ENCODE peak calls at places on chromosomes 12 and 14, in four cellular contexts. V is psoas muscle, J is pancreas, N is cardiac muscle cell. P is an unnamed sample. For H3K36me3 and H3K27me3, the result is how much of the 10 kb centered on the place peaks cover.

GRCh38 chr12:124440841-124441381 is 126.5 kb downstream of the NCOR2 start:
- DNase-seq in V (no peak), J (no peak), N (no peak), P (peak)

GRCh38 chr12:55885113-55885512 is 42.4 kb upstream of the MMP19 start:
- DNase-seq in V (no peak), J (no peak), N (no peak), P (no peak)

GRCh38 chr12:64756371-64756770 is 2.8 kb downstream of the GNS start:
- DNase-seq in V (no peak), J (no peak), N (no peak), P (no peak)

GRCh38 chr12:113449839-113450238 is 21.8 kb downstream of the LHX5 start:
- DNase-seq in V (no peak), J (no peak), N (no peak), P (no peak)

GRCh38 chr14:51293149-51293925 is 53.3 kb downstream of the TMX1 start:
- DNase-seq in V (peak), J (peak), N (no peak), P (peak)

GRCh38 chr12:14066021-14066420 is 84.6 kb upstream of the GRIN2B start:
- DNase-seq in V (no peak), J (no peak), N (no peak), P (no peak)

GRCh38 chr12:30828686-30829085 is 73.9 kb upstream of the CAPRIN2 start:
- DNase-seq in V (no peak), J (no peak), N (no peak), P (peak)

GRCh38 chr14:55332654-55333570 is 61.7 kb downstream of the FBXO34 start:
- DNase-seq in V (no peak), J (no peak), N (no peak), P (peak)

GRCh38 chr12:7695159-7695930 is at the start of gene GDF3:
- DNase-seq in V (no peak), J (no peak), N (peak), P (peak)

GRCh38 chr12:121159467-121160307 is 27.0 kb downstream of the P2RX7 start:
- DNase-seq in V (no peak), J (no peak), N (no peak), P (no peak)

GRCh38 chr14:36256131-36256801 is 64.2 kb downstream of the MBIP start:
- DNase-seq in V (no peak), J (no peak), N (no peak), P (no peak)

GRCh38 chr12:57069522-57069921 is 9.1 kb downstream of the NEMP1 start:
- DNase-seq in V (no peak), J (peak), N (peak), P (peak)

GRCh38 chr14:83164016-83164415 is 1630.4 kb upstream of the SEL1L start:
- DNase-seq in V (no peak), J (no peak), N (peak), P (peak)

GRCh38 chr14:22417914-22418313 is 171.1 kb downstream of the DAD1 start:
- DNase-seq in V (no peak), J (no peak), N (no peak), P (no peak)

GRCh38 chr14:61841145-61841544 is 78.9 kb downstream of the SNAPC1 start:
- DNase-seq in V (no peak), J (no peak), N (peak), P (peak)

GRCh38 chr12:93978553-93978952 is 169.8 kb upstream of the PLXNC1 start:
- DNase-seq in V (no peak), J (no peak), N (no peak), P (peak)

GRCh38 chr12:6312529-6313325 is 2.2 kb downstream of the PLEKHG6 start:
- DNase-seq in V (no peak), J (peak), N (no peak), P (no peak)

GRCh38 chr12:101957251-101957650 is 79.9 kb downstream of the DRAM1 start:
- DNase-seq in V (no peak), J (no peak), N (no peak), P (peak)

GRCh38 chr12:104596128-104596799 is 139.5 kb downstream of the CHST11 start:
- DNase-seq in V (no peak), J (no peak), N (no peak), P (peak)

GRCh38 chr12:54395545-54395944 is 11.0 kb upstream of the ZNF385A start:
- DNase-seq in V (no peak), J (no peak), N (no peak), P (no peak)

GRCh38 chr12:54394986-54395385 is 10.5 kb upstream of the ZNF385A start:
- DNase-seq in V (no peak), J (no peak), N (no peak), P (no peak)

GRCh38 chr12:54398995-54399793 is 14.7 kb upstream of the ZNF385A start:
- DNase-seq in V (peak), J (peak), N (peak), P (peak)

GRCh38 chr12:54398218-54398617 is 13.7 kb upstream of the ZNF385A start:
- DNase-seq in V (peak), J (no peak), N (no peak), P (no peak)

GRCh38 chr12:54397157-54397556 is 12.6 kb upstream of the ZNF385A start:
- DNase-seq in V (peak), J (no peak), N (no peak), P (no peak)
- H3K36me3 ChIP-seq in V (half or more), J (under half), N (under half), P (under half)

GRCh38 chr14:64878775-64879634 is 702 bp downstream of the SPTB start:
- DNase-seq in V (peak), J (no peak), N (peak), P (no peak)
- H3K27me3 ChIP-seq in V (under half), J (under half), N (half or more), P (under half)

DNA sequence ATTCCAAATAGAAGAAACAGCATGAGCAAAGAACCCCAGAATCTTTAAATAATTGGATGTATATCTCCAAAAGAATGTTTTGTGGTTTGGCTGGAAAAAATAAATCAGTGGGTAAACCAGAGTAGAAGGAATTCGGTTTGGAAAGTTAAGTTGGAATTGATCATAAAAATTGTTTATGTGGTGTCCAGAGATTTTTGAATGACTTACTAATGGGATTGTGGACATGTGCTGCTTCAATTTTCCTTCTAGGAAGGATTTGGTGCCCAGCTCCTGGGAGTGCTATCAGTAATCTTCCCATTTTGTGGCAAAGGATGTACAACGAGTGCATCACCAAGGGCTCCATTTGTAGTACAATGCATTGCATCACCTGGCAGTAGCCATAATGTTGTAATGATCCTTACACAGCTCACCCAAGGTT is 224.8 kb downstream of the SLC16A7 start:
- DNase-seq in V (no peak), J (no peak), N (no peak), P (peak)
- H3K36me3 ChIP-seq in V (under half), J (under half), N (under half), P (under half)

GRCh38 chr12:49339464-49339861 is 2.5 kb upstream of the C1QL4 start:
- DNase-seq in V (no peak), J (peak), N (no peak), P (no peak)

GRCh38 chr12:49342066-49342913 is 4.4 kb upstream of the DNAJC22 start:
- DNase-seq in V (peak), J (peak), N (peak), P (peak)

GRCh38 chr12:49340095-49340870 is 3.3 kb upstream of the C1QL4 start:
- DNase-seq in V (no peak), J (no peak), N (no peak), P (no peak)

GRCh38 chr12:49341777-49342065 is 4.7 kb upstream of the C1QL4 start:
- DNase-seq in V (no peak), J (no peak), N (no peak), P (no peak)

DNA sequence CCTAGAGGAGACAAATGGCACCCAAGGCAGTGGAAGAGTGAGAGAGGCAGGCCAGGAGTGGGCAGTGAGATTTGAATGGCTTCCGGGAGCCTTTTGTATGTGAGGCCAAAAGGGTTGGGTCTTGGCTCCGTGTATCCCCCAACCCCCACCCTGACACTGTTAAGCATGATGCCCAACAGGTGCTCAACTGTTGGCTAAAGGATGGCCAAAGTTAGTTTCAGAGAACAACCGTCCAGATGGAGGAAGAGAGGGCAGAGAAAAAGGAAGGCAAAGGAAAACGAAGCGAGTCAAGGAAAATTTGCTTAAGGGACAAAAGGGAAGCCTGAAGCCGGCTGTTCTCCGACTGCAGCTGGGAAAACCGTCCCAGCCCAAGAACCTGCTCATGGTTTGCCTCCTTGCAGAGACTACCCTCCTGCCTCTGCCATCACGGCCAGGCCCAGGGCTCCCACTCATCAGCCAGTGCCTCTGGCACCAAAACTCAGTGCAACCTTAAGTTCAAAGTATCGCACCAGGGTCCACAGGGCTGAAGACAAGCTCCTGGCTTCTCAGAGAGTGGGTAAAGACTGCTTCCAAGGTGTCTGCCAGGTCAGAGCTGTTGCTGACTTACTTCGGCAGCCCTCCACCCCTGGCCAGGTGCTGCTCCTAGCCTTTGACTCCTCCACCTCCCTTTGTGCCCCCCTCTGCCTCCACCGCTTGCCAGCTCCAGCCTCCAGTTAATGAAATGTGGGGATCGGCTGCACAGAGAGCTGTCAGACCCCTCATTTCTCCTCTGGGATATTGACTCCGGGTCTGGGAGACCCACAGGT is 4.2 kb upstream of the C1QL4 start:
- DNase-seq in V (no peak), J (no peak), N (no peak), P (no peak)
- H3K27me3 ChIP-seq in V (under half), J (under half), N (half or more), P (half or more)

GRCh38 chr12:50458606-50459005 is 46.2 kb upstream of the DIP2B start:
- DNase-seq in V (no peak), J (no peak), N (no peak), P (no peak)
- H3K36me3 ChIP-seq in V (half or more), J (under half), N (under half), P (under half)

DNA sequence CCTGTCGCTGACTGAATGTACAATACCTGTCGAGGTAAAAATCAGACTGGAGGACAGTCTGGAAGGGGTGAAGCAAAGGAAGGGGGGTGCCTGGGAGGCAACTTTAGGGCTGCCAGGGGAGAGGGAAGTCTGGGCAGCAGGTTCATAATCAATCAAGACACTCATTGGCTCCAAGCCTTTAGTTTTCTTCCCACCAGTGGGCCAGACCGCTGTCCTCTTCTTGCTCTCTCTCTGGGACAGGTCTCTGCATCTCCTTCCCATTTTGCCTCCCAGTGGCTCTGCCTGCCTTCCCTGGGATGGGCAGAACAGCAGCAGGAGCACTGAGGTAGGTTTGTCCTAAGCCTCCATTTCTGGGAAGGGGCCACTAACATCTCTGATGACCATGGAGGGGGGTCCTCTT is 206.5 kb downstream of the TTC8 start:
- DNase-seq in V (no peak), J (no peak), N (no peak), P (no peak)
- H3K27me3 ChIP-seq in V (under half), J (under half), N (under half), P (under half)

GRCh38 chr14:105446971-105447370 is 27.3 kb downstream of the MTA1 start:
- DNase-seq in V (no peak), J (no peak), N (no peak), P (no peak)
- H3K36me3 ChIP-seq in V (under half), J (under half), N (under half), P (under half)

GRCh38 chr12:51834411-51834810 is 14.1 kb downstream of the FIGNL2 start:
- DNase-seq in V (no peak), J (no peak), N (no peak), P (no peak)

GRCh38 chr12:51836833-51837184 is 11.7 kb downstream of the FIGNL2 start:
- DNase-seq in V (no peak), J (no peak), N (no peak), P (no peak)

GRCh38 chr12:51837286-51837685 is 11.2 kb downstream of the FIGNL2 start:
- DNase-seq in V (no peak), J (no peak), N (no peak), P (no peak)

GRCh38 chr12:51838036-51838435 is 10.5 kb downstream of the FIGNL2 start:
- DNase-seq in V (no peak), J (no peak), N (no peak), P (no peak)

GRCh38 chr12:51836012-51836832 is 12.3 kb downstream of the FIGNL2 start:
- DNase-seq in V (no peak), J (no peak), N (no peak), P (no peak)
- H3K27me3 ChIP-seq in V (under half), J (under half), N (under half), P (under half)

P was measured in fibroblast of lung.